ENCODE peak calls at places on chromosomes 11 and 22, in five cellular contexts. One of them, this sample, is unnamed.

GRCh38 chr11:47083913-47084312 is 92.8 kb downstream of the ARFGAP2 start:
- DNase-seq in testis: no peak
- DNase-seq in Peyer's patch: no peak
- DNase-seq in right lobe of liver: no peak
- DNase-seq in ascending aorta: no peak
- DNase-seq in this sample: no peak

GRCh38 chr22:29727248-29727551 is 7.4 kb downstream of the CABP7 start:
- DNase-seq in right lobe of liver: peak; percentile 51
- DNase-seq in testis: peak; percentile 51
- DNase-seq in ascending aorta: no peak
- DNase-seq in Peyer's patch: no peak
- DNase-seq in this sample: no peak

GRCh38 chr11:6269994-6270393 is 10.4 kb downstream of the CCKBR start:
- DNase-seq in ascending aorta: no peak
- DNase-seq in Peyer's patch: no peak
- DNase-seq in testis: peak; percentile 46
- DNase-seq in right lobe of liver: no peak
- DNase-seq in this sample: no peak

GRCh38 chr11:124673333-124674167 is at the start of the genes SIAE and SPA17:
- DNase-seq in testis: peak; percentile 96
- DNase-seq in Peyer's patch: peak; percentile 96
- DNase-seq in right lobe of liver: peak; percentile 96
- DNase-seq in ascending aorta: peak; percentile 79
- DNase-seq in this sample: peak; percentile 93

GRCh38 chr22:20653795-20654342 is 120.0 kb upstream of the SERPIND1 start:
- DNase-seq in Peyer's patch: no peak
- DNase-seq in right lobe of liver: no peak
- DNase-seq in ascending aorta: no peak
- DNase-seq in testis: peak; percentile 9
- DNase-seq in this sample: no peak

GRCh38 chr22:46737105-46737975 is 712 bp downstream of the CERK start:
- DNase-seq in right lobe of liver: peak; percentile 61
- DNase-seq in testis: peak; percentile 44
- DNase-seq in ascending aorta: no peak
- DNase-seq in Peyer's patch: peak; percentile 78
- DNase-seq in this sample: peak; percentile 37

GRCh38 chr11:103228807-103229206 is 119.6 kb downstream of the DYNC2H1 start:
- DNase-seq in ascending aorta: no peak
- DNase-seq in testis: no peak
- DNase-seq in right lobe of liver: no peak
- DNase-seq in Peyer's patch: no peak
- DNase-seq in this sample: no peak

GRCh38 chr22:27866136-27867091 is 52.6 kb downstream of the PITPNB start:
- DNase-seq in Peyer's patch: no peak
- DNase-seq in right lobe of liver: peak; percentile 41
- DNase-seq in testis: peak; percentile 74
- DNase-seq in ascending aorta: no peak
- DNase-seq in this sample: no peak

GRCh38 chr11:45178890-45179663 is 32.6 kb downstream of the PRDM11 start:
- DNase-seq in Peyer's patch: no peak
- DNase-seq in testis: no peak
- DNase-seq in right lobe of liver: no peak
- DNase-seq in ascending aorta: no peak
- DNase-seq in this sample: no peak

GRCh38 chr11:114163231-114163631 is 103.7 kb downstream of the ZBTB16 start:
- DNase-seq in ascending aorta: no peak
- DNase-seq in Peyer's patch: no peak
- DNase-seq in testis: peak; percentile 53
- DNase-seq in right lobe of liver: no peak
- DNase-seq in this sample: no peak

GRCh38 chr11:114163830-114164401 is 104.4 kb downstream of the ZBTB16 start:
- DNase-seq in testis: peak; percentile 56
- DNase-seq in right lobe of liver: no peak
- DNase-seq in Peyer's patch: no peak
- DNase-seq in ascending aorta: no peak
- DNase-seq in this sample: no peak

GRCh38 chr11:114164546-114164945 is 105.0 kb downstream of the ZBTB16 start:
- DNase-seq in ascending aorta: no peak
- DNase-seq in testis: no peak
- DNase-seq in right lobe of liver: no peak
- DNase-seq in Peyer's patch: no peak
- DNase-seq in this sample: no peak

GRCh38 chr11:114161486-114162250 is 102.2 kb downstream of the ZBTB16 start:
- DNase-seq in right lobe of liver: no peak
- DNase-seq in Peyer's patch: no peak
- DNase-seq in ascending aorta: no peak
- DNase-seq in testis: no peak
- DNase-seq in this sample: no peak

GRCh38 chr11:114162719-114163123 is 103.2 kb downstream of the ZBTB16 start:
- DNase-seq in right lobe of liver: peak; percentile 74
- DNase-seq in ascending aorta: peak; percentile 84
- DNase-seq in testis: peak; percentile 95
- DNase-seq in Peyer's patch: peak; percentile 92
- DNase-seq in this sample: no peak
- H3K4me3 ChIP-seq in right lobe of liver: no peak overlapping the region
- H3K4me3 ChIP-seq in ascending aorta: peak overlapping the region; percentile 18
- H3K4me3 ChIP-seq in testis: no peak overlapping the region
- H3K4me3 ChIP-seq in Peyer's patch: peak overlapping the region; percentile 4
- H3K4me3 ChIP-seq in this sample: no peak overlapping the region

GRCh38 chr22:50544078-50544745 is 1.5 kb upstream of the KLHDC7B start:
- DNase-seq in testis: peak; percentile 76
- DNase-seq in right lobe of liver: peak; percentile 89
- DNase-seq in ascending aorta: no peak
- DNase-seq in Peyer's patch: peak; percentile 94
- DNase-seq in this sample: no peak
- H3K4me3 ChIP-seq in testis: no peak overlapping the region
- H3K4me3 ChIP-seq in right lobe of liver: peak overlapping the region; percentile 18
- H3K4me3 ChIP-seq in ascending aorta: peak overlapping the region; percentile 37
- H3K4me3 ChIP-seq in Peyer's patch: peak overlapping the region; percentile 34
- H3K4me3 ChIP-seq in this sample: no peak overlapping the region

DNA sequence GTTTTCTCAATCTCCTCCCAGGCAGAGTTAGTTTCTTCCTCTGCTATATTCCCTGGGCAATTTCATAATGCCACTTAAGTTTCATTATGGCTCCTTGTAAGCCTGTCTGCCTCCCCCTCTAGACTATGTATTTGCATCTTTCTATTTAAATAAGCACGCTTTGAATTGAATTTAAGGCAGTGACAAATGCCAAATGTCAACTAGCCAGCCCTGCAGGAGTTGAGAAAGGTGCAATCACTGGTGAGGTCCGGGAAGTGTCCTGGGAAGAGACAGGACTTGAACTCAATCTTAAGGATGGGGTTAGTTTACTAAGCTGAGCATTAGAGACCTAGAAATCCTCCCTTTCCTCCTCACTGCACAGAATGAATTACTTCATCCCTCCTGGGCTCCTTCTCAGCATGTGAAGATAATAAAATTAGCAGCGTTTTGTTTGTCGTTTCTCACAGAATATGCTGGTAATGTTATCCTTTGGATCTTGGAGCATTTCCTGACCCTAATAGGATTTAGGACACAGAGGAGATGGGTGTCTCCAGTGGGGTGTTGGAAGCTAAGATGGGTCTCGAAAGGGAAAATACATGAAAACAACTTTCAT is 1.6 kb downstream of the TCP11L1 start:
- DNase-seq in right lobe of liver: no peak
- DNase-seq in ascending aorta: no peak
- DNase-seq in testis: no peak
- DNase-seq in Peyer's patch: no peak
- DNase-seq in this sample: no peak
- H3K4me3 ChIP-seq in right lobe of liver: no peak overlapping the region
- H3K4me3 ChIP-seq in ascending aorta: peak overlapping the region; percentile 96
- H3K4me3 ChIP-seq in testis: no peak overlapping the region
- H3K4me3 ChIP-seq in Peyer's patch: peak overlapping the region; percentile 93
- H3K4me3 ChIP-seq in this sample: no peak overlapping the region

GRCh38 chr11:65915101-65915820 is 3.6 kb downstream of the C11orf68 start:
- DNase-seq in right lobe of liver: no peak
- DNase-seq in ascending aorta: no peak
- DNase-seq in testis: no peak
- DNase-seq in Peyer's patch: no peak
- DNase-seq in this sample: no peak

GRCh38 chr11:65917434-65918210 is 1.2 kb downstream of the C11orf68 start:
- DNase-seq in right lobe of liver: no peak
- DNase-seq in Peyer's patch: no peak
- DNase-seq in ascending aorta: no peak
- DNase-seq in testis: no peak
- DNase-seq in this sample: no peak

GRCh38 chr11:65915821-65916251 is 3.0 kb downstream of the C11orf68 start:
- DNase-seq in right lobe of liver: peak; percentile 56
- DNase-seq in ascending aorta: peak; percentile 86
- DNase-seq in Peyer's patch: peak; percentile 75
- DNase-seq in testis: peak; percentile 60
- DNase-seq in this sample: no peak

GRCh38 chr11:65917077-65917433 is 1.8 kb downstream of the C11orf68 start:
- DNase-seq in Peyer's patch: no peak
- DNase-seq in ascending aorta: no peak
- DNase-seq in right lobe of liver: no peak
- DNase-seq in testis: no peak
- DNase-seq in this sample: no peak

GRCh38 chr11:65916391-65916790 is 2.5 kb downstream of the C11orf68 start:
- DNase-seq in Peyer's patch: no peak
- DNase-seq in right lobe of liver: no peak
- DNase-seq in testis: no peak
- DNase-seq in ascending aorta: no peak
- DNase-seq in this sample: no peak
- H3K4me3 ChIP-seq in Peyer's patch: no peak overlapping the region
- H3K4me3 ChIP-seq in right lobe of liver: no peak overlapping the region
- H3K4me3 ChIP-seq in testis: no peak overlapping the region
- H3K4me3 ChIP-seq in ascending aorta: no peak overlapping the region
- H3K4me3 ChIP-seq in this sample: no peak overlapping the region

GRCh38 chr22:24427500-24428164 is at the start of gene ADORA2A:
- DNase-seq in ascending aorta: no peak
- DNase-seq in right lobe of liver: peak; percentile 30
- DNase-seq in Peyer's patch: peak; percentile 96
- DNase-seq in testis: no peak
- DNase-seq in this sample: peak; percentile 90
- H3K4me3 ChIP-seq in ascending aorta: no peak within 1 kb of the TSS
- H3K4me3 ChIP-seq in right lobe of liver: no peak within 1 kb of the TSS
- H3K4me3 ChIP-seq in Peyer's patch: peak within 1 kb of the TSS; percentile 39
- H3K4me3 ChIP-seq in testis: no peak within 1 kb of the TSS
- H3K4me3 ChIP-seq in this sample: peak within 1 kb of the TSS; percentile 37

GRCh38 chr22:48534395-48534958 is 1293.2 kb downstream of the BRD1 start:
- DNase-seq in testis: no peak
- DNase-seq in ascending aorta: no peak
- DNase-seq in right lobe of liver: no peak
- DNase-seq in Peyer's patch: no peak
- DNase-seq in this sample: no peak
- H3K4me3 ChIP-seq in testis: no peak overlapping the region
- H3K4me3 ChIP-seq in ascending aorta: no peak overlapping the region
- H3K4me3 ChIP-seq in right lobe of liver: no peak overlapping the region
- H3K4me3 ChIP-seq in Peyer's patch: no peak overlapping the region
- H3K4me3 ChIP-seq in this sample: no peak overlapping the region

DNA sequence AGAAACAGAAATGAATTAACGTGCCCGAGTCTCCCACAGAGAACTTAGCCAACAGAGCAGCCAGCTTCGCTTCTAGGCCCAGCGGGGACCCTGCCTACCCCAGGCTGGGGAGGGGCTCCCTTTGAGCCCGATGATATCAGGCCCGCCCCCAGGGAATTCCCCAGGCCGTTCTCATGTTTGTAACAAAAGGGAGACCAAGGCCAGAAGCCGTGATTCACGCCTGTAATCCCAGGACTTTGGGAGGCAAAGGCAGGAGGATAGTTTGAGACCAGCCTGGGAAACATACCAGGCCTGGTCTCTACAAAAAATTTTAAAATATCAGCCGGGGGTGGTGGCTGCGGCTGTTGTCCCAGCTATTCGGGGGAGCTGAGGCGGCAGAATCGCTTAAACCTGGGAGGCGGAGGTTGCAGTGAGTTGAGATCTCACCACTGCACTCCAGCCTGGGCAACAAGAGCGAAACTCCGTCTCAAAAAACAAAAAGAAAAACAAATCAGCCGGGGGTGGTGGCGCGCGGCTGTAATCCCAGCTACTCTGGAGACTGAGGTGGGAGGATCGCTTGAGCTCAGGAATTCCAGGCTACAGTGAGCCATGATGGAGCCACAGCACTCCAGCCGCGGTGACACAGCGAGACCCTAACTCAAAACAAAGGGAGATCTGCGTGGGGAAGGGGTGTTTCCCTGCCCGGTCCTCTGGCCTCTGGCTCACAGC is 1.7 kb downstream of the DRD4 start:
- DNase-seq in testis: no peak
- DNase-seq in right lobe of liver: no peak
- DNase-seq in Peyer's patch: no peak
- DNase-seq in ascending aorta: no peak
- DNase-seq in this sample: no peak
- H3K4me3 ChIP-seq in testis: no peak overlapping the region
- H3K4me3 ChIP-seq in right lobe of liver: no peak overlapping the region
- H3K4me3 ChIP-seq in Peyer's patch: no peak overlapping the region
- H3K4me3 ChIP-seq in ascending aorta: no peak overlapping the region
- H3K4me3 ChIP-seq in this sample: no peak overlapping the region